ENCODE peak calls at places on chromosomes 16 and 17, in six cellular contexts. V is adrenal gland; B is fibroblast of lung; L is CD8-positive, alpha-beta memory T cell; G is right cardiac atrium; F is IMR-90. S is an unnamed sample.
A peak's percentile ranks its signal among the peaks of the same experiment; 100 is the strongest.

GRCh38 chr17:44376124-44376523 is 12.5 kb upstream of the FAM171A2 start:
- DNase-seq in F (peak; percentile 10), G (peak; percentile 81), V (peak; percentile 52), B (peak; percentile 68), L (no peak), S (no peak)

GRCh38 chr16:30085820-30086219 is 5.9 kb downstream of the TBX6 start:
- DNase-seq in L (no peak), B (no peak), G (no peak), V (no peak), F (no peak), S (no peak)

GRCh38 chr16:68506331-68507053 is 32.6 kb upstream of the ZFP90 start:
- DNase-seq in F (peak; percentile 8), G (no peak), V (no peak), L (no peak), B (no peak), S (no peak)

GRCh38 chr16:29857133-29857760 is 5.8 kb downstream of the CDIPT start:
- DNase-seq in G (no peak), V (peak; percentile 70), L (no peak), B (peak; percentile 61), F (peak; percentile 46), S (no peak)

GRCh38 chr16:52861614-52862022 is 191.1 kb downstream of the CHD9NB start:
- DNase-seq in B (peak; percentile 49), L (no peak), F (no peak), G (no peak), V (no peak), S (no peak)

GRCh38 chr16:76579277-76579676 is 302.1 kb downstream of the CNTNAP4 start:
- DNase-seq in G (no peak), F (no peak), L (no peak), V (no peak), B (no peak), S (no peak)

GRCh38 chr16:30394603-30395154 is 541 bp upstream of the ZNF48 start:
- DNase-seq in B (no peak), G (peak; percentile 48), V (peak; percentile 75), F (peak; percentile 50), L (no peak), S (no peak)

GRCh38 chr16:2969545-2970521 is 685 bp downstream of the PAQR4 start:
- DNase-seq in L (peak; percentile 55), G (peak; percentile 61), B (peak; percentile 19), V (peak; percentile 83), F (peak; percentile 49), S (peak; percentile 63)

GRCh38 chr17:39626171-39626670 is 531 bp upstream of the PPP1R1B start:
- DNase-seq in G (no peak), B (no peak), F (no peak), V (no peak), L (no peak), S (no peak)

GRCh38 chr17:1872254-1872653 is 42.4 kb downstream of the RPA1 start:
- DNase-seq in V (no peak), L (no peak), B (no peak), G (no peak), F (no peak), S (no peak)

GRCh38 chr17:35022536-35023063 is 40.9 kb downstream of the RFFL start:
- DNase-seq in V (peak; percentile 71), L (peak; percentile 60), B (peak; percentile 80), F (peak; percentile 87), G (peak; percentile 81), S (peak; percentile 69)

GRCh38 chr17:59406808-59407381 is 75.4 kb downstream of the YPEL2 start:
- DNase-seq in L (no peak), F (peak; percentile 57), B (peak; percentile 63), G (no peak), V (peak; percentile 59), S (no peak)

GRCh38 chr16:81136331-81137011 is 40.3 kb upstream of the GCSH start:
- DNase-seq in V (no peak), L (no peak), F (no peak), G (no peak), B (no peak), S (no peak)

GRCh38 chr17:27552467-27552779 is 78.6 kb upstream of the LGALS9 start:
- DNase-seq in G (no peak), V (peak; percentile 47), B (peak; percentile 49), F (peak; percentile 72), L (no peak), S (no peak)

GRCh38 chr17:37700881-37701280 is 44.0 kb downstream of the HNF1B start:
- DNase-seq in L (no peak), B (no peak), G (peak; percentile 36), V (no peak), F (peak; percentile 36), S (no peak)

GRCh38 chr17:29565643-29566472 is 979 bp downstream of the ABHD15 start:
- DNase-seq in B (no peak), V (no peak), L (peak; percentile 39), G (peak; percentile 37), F (no peak), S (peak; percentile 60)

GRCh38 chr16:65572156-65572555 is 450.3 kb upstream of the CDH11 start:
- DNase-seq in L (no peak), G (no peak), F (peak; percentile 88), V (no peak), B (peak; percentile 78), S (no peak)

GRCh38 chr16:65579050-65579449 is 457.2 kb upstream of the CDH11 start:
- DNase-seq in L (no peak), B (no peak), G (no peak), V (no peak), F (no peak), S (no peak)

GRCh38 chr16:65574311-65574966 is 452.6 kb upstream of the CDH11 start:
- DNase-seq in V (no peak), G (no peak), L (no peak), F (no peak), B (no peak), S (no peak)

GRCh38 chr16:65576631-65577030 is 454.8 kb upstream of the CDH11 start:
- DNase-seq in G (no peak), B (no peak), V (no peak), L (no peak), F (no peak), S (no peak)

DNA sequence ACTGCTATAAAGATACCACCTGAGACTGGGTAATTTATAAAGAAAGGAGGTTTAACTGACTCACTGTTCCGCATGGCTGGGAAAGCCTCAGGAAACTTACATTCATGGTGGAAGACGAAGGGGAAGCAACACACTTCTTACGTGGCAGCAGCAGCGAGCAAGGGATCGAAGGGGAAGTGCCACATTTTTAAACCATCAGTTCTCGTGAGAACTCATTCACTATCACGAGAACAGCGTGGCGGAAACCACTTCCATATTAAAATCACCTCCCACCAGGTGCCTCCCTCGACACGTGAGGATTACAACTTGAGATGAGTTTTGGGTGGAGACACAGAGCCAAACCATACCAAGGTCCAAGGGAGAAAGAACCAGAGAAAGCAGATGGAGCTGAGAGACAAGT is 454.3 kb upstream of the CDH11 start:
- DNase-seq in L (no peak), G (no peak), B (no peak), F (no peak), V (no peak), S (no peak)
- H3K4me1 ChIP-seq in L (no peaks in the 10 kb centered on the region), G (no peaks in the 10 kb centered on the region), B (peaks cover 7% of the 10 kb centered on the region), F (peaks cover 3% of the 10 kb centered on the region), V (no peaks in the 10 kb centered on the region), S (no peaks in the 10 kb centered on the region)

GRCh38 chr17:57548421-57549385 is 196.4 kb downstream of the CCDC182 start:
- DNase-seq in G (peak; percentile 66), L (no peak), V (peak; percentile 40), B (peak; percentile 16), F (no peak), S (no peak)
- H3K4me1 ChIP-seq in G (peaks cover 7% of the 10 kb centered on the region), L (peaks cover 8% of the 10 kb centered on the region), V (peaks cover 20% of the 10 kb centered on the region), B (no peaks in the 10 kb centered on the region), F (peaks cover 7% of the 10 kb centered on the region), S (peaks cover 26% of the 10 kb centered on the region)

DNA sequence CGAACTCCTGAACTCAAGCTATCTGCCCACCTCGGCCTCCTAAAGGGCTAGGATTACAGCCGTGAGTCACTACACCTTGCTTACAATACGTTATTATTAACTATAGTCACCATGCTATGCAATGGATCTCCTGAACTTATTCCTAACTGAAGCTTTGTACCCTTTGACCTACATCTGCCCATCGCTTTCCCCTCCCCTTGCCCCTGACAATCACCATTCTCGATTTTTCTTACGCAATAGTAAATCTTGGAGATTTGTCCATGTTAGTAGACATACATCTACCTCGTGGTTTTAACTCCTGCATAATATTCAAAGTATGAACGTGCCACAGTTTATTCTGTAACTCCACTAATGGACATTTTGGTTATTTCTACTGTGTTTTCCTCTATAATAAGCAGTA is 120.6 kb downstream of the NPIPB5 start:
- DNase-seq in F (no peak), L (no peak), B (no peak), V (no peak), G (no peak), S (no peak)
- H3K4me1 ChIP-seq in F (no peaks in the 10 kb centered on the region), L (no peaks in the 10 kb centered on the region), B (no peaks in the 10 kb centered on the region), V (no peaks in the 10 kb centered on the region), G (no peaks in the 10 kb centered on the region), S (no peaks in the 10 kb centered on the region)

GRCh38 chr16:11627292-11627663 is 40.6 kb upstream of the LITAF start:
- DNase-seq in V (no peak), F (no peak), G (no peak), L (no peak), B (no peak), S (no peak)

GRCh38 chr16:11624205-11624604 is 37.5 kb upstream of the LITAF start:
- DNase-seq in F (no peak), L (no peak), B (no peak), G (no peak), V (no peak), S (no peak)

GRCh38 chr16:11626657-11627291 is 40.1 kb upstream of the LITAF start:
- DNase-seq in B (no peak), V (no peak), L (no peak), F (no peak), G (no peak), S (no peak)

GRCh38 chr16:11624645-11625607 is 38.2 kb upstream of the LITAF start:
- DNase-seq in G (no peak), L (no peak), B (no peak), V (no peak), F (no peak), S (no peak)

DNA sequence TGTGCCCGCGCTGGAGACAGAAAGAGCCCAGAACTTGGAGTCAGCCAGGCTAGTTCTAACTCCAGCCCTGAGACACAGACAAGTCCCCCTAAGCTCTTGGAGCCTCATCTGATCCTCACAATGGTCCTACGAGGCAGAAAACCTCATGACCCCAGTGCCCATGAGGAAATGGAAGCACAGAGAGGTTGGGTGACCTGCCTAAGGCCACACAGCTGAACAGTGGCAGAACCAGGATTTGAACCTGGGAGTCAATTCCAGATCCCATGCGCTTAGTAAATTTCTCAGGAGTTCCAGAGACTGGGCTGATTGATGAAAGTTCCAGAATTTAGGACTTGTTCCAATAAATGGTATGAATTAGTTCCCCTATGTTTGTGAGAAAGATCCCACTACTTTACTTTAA is 39.0 kb upstream of the LITAF start:
- DNase-seq in V (no peak), F (peak; percentile 30), L (no peak), G (no peak), B (peak; percentile 33), S (no peak)
- H3K4me1 ChIP-seq in V (no peaks in the 10 kb centered on the region), F (peaks cover 27% of the 10 kb centered on the region), L (peaks cover 58% of the 10 kb centered on the region), G (no peaks in the 10 kb centered on the region), B (peaks cover 8% of the 10 kb centered on the region), S (peaks cover 66% of the 10 kb centered on the region)

DNA sequence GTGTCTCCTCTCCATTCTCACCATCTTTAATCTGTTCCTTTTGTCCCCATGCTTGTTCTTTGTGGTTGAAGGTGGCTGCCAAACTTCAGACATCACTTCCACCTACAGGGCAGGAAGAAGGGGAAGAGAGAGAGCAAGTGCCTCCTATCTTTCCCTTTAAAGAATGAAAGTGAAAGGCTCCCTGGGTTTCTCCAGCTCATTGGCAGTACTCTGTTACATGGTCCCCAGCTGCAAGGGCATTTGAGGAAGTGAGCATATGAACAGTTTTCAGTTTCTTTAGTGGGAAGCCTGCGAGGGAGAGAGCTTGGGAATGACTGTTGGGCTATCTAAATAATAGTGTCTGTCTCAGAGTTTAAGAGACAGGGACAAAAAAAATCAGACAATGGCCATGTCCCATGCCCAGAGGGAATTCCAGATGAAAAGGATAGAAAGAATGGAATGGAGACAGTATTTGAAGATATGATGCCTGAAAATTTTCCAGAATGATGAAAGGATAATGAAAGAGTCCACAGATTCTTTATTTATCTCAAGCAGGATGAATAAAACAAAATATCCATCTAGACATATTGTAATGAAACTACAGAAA is 159.9 kb downstream of the LGALS9B start:
- DNase-seq in V (no peak), G (no peak), F (no peak), B (no peak), L (no peak), S (no peak)
- H3K4me1 ChIP-seq in V (no peaks in the 10 kb centered on the region), G (no peaks in the 10 kb centered on the region), F (peaks cover 2% of the 10 kb centered on the region), B (no peaks in the 10 kb centered on the region), L (no peaks in the 10 kb centered on the region), S (peaks cover 1% of the 10 kb centered on the region)

S was measured in CD8-positive, alpha-beta T cell.